ENCODE peak calls at places on chromosomes 12 and 14, in four cellular contexts. Q is CD8-positive, alpha-beta T cell; F is gastrocnemius medialis; R is fibroblast of lung. N is an unnamed sample. For H3K4me1, the result is how much of the 10 kb centered on the place peaks cover.

GRCh38 chr12:75892779-75893408 is 138.7 kb downstream of the PHLDA1 start:
- DNase-seq in Q (no peak), F (no peak), R (peak), N (no peak)

GRCh38 chr12:77946541-77947021 is 115.9 kb downstream of the NAV3 start:
- DNase-seq in F (no peak), Q (no peak), R (peak), N (no peak)

GRCh38 chr12:101181776-101182175 is 28.3 kb downstream of the SLC5A8 start:
- DNase-seq in Q (no peak), R (peak), F (no peak), N (no peak)

GRCh38 chr14:72558721-72559120 is 335.2 kb downstream of the DPF3 start:
- DNase-seq in Q (no peak), R (peak), F (no peak), N (no peak)

GRCh38 chr12:106258226-106258625 is 10.4 kb upstream of the CKAP4 start:
- DNase-seq in R (no peak), Q (no peak), F (no peak), N (no peak)

GRCh38 chr14:94771191-94771905 is 1.4 kb upstream of the GSC start:
- DNase-seq in R (no peak), Q (no peak), F (no peak), N (no peak)

GRCh38 chr12:108483213-108483920 is 31.7 kb upstream of the FICD start:
- DNase-seq in F (no peak), R (no peak), Q (no peak), N (no peak)

GRCh38 chr12:110355080-110355479 is 48.4 kb downstream of the ANAPC7 start:
- DNase-seq in R (peak), F (no peak), Q (peak), N (peak)

GRCh38 chr14:106790189-106791036 is 1264.0 kb downstream of the TMEM121 start:
- DNase-seq in F (no peak), R (no peak), Q (peak), N (peak)

GRCh38 chr12:5576011-5576410 is 144.1 kb downstream of the NTF3 start:
- DNase-seq in Q (no peak), F (no peak), R (no peak), N (no peak)

GRCh38 chr12:65171870-65172269 is 2.5 kb downstream of the LEMD3 start:
- DNase-seq in F (no peak), Q (no peak), R (no peak), N (no peak)

GRCh38 chr12:116863275-116863767 is 17.9 kb downstream of the HRK start:
- DNase-seq in Q (no peak), F (no peak), R (peak), N (peak)

GRCh38 chr14:24904533-24904932 is 145.4 kb downstream of the STXBP6 start:
- DNase-seq in F (no peak), R (no peak), Q (no peak), N (no peak)

GRCh38 chr12:2283910-2284309 is 231.1 kb downstream of the CACNA1C start:
- DNase-seq in F (no peak), Q (no peak), R (peak), N (no peak)

GRCh38 chr12:2284321-2284813 is 231.6 kb downstream of the CACNA1C start:
- DNase-seq in F (no peak), R (peak), Q (no peak), N (no peak)

GRCh38 chr12:2286051-2286450 is 233.3 kb downstream of the CACNA1C start:
- DNase-seq in R (no peak), Q (no peak), F (no peak), N (no peak)

GRCh38 chr12:2285462-2285861 is 232.7 kb downstream of the CACNA1C start:
- DNase-seq in R (no peak), F (no peak), Q (no peak), N (no peak)

GRCh38 chr12:2284857-2285256 is 232.1 kb downstream of the CACNA1C start:
- DNase-seq in Q (peak), R (peak), F (no peak), N (peak)
- TF ChIP-seq CTCF in Q (no peak), R (peak), F (no peak), N (no peak)

DNA sequence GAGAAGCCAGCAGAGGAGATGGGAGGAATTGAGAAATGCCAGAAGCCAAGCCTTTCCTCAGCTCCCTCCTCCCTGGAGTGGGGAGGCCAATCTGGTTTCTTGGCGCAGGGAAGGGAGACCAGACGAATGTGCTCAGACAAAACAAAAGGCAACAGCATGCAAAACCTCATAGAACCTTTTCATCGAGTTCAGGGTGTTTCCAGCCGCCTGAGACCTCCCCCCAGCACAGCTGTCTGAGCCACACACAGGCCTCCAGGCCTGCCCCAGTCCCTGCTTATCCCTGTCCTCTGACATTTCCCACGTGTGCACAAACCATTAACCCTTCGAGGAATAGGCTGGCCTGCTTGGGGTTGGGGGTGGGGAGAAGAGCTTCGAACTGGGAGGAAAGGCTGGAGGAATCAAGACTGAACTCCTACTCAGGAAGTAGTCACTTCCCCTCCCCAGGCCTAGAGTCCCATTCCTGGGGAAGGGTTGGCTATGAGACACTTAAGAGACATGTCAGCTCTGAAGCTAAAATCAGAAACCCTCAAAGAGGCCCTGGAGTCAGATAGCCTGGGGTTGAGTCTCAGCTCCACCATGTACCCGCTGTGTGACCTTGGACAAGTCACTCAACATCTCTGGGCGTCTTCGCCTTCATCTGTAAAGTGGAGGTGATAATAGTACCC is 10.7 kb downstream of the TBX3 start:
- DNase-seq in F (no peak), R (peak), Q (no peak), N (no peak)
- H3K4me1 ChIP-seq in F (under half), R (under half), Q (under half), N (under half)

GRCh38 chr12:111482464-111482863 is 76.7 kb downstream of the SH2B3 start:
- DNase-seq in R (no peak), Q (no peak), F (no peak), N (no peak)
- TF ChIP-seq CTCF in R (no peak), Q (peak), F (no peak), N (no peak)

GRCh38 chr12:16530268-16530865 is 75.6 kb downstream of the LMO3 start:
- DNase-seq in R (no peak), Q (no peak), F (no peak), N (no peak)
- H3K4me1 ChIP-seq in R (under half), Q (under half), F (under half), N (under half)

GRCh38 chr14:77544571-77544970 is 46.0 kb upstream of the ISM2 start:
- DNase-seq in Q (no peak), F (no peak), R (no peak), N (no peak)
- TF ChIP-seq CTCF in Q (no peak), F (no peak), R (no peak), N (no peak)

DNA sequence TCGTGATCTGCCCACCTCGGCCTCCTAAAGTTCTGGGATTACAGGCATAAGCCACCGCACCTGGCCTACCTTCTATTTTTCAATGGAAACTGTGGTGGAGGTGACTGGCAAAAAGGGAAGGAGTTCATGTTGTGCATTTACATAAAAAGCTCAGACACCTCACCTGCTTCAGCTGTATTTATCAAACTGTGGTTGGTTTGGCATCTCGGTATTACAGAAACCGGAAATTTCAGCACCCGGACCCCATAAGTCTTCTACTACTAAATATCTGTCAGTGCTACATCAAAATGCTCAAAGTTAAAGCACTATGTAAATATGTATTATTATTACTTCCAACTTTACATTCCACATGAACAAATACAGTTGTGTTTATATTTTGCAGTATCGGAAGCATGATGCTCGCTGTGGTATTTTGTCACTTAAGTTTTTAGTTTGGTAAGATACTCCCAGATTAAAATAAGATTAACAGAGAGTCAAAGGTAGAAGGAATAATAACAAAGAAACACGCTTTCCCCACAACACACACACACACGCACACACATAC is 95.4 kb downstream of the ITPR2 start:
- DNase-seq in F (no peak), R (no peak), Q (no peak), N (no peak)
- H3K4me1 ChIP-seq in F (under half), R (under half), Q (under half), N (under half)

DNA sequence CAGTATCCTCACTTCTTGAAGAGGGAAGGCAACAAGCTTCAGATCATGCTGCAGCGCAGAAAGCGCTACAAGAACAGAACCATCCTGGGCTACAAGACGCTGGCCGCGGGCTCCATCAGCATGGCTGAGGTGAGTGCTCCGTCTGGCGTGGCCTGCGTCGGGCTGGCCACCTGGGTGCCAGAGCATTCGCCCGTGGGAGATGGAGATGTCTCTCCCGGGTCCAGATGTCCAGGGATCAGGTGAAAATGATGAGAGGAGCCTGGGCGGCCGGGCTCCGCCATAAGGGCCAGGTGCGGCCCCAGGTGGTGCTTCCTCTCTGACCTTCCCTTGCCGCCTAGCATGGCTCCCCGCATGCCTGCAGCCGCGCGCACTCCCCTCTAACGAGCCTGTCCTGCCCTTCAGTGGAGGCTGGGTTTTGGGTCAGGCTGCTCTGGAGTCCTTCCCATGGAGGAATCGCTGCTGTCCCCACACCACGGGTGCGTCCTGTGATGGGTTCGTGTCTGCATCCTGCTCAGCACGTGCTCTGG is 40.6 kb downstream of the PACS2 start:
- DNase-seq in R (no peak), Q (no peak), F (no peak), N (no peak)
- TF ChIP-seq CTCF in R (no peak), Q (no peak), F (no peak), N (no peak)

DNA sequence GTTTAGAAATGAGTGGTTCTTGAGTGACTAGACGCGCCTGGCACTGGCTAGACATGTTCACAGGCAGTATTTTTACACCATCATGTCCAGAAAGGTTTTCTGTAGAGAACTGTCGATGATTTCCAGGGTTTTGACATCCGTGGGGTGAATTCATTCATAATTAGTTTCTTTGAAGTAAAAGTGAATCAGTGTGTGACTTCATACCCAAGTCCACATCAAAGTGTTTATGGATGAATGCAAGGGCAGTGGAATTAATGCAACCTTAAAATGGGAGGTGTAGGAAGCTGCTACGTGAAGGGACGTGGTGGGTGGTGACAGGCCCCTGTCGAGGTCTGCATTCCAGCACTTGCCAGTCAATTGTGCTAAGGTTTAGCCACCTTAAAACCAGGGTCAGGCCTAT is 38.4 kb upstream of the ELK3 start:
- DNase-seq in R (no peak), Q (no peak), F (no peak), N (no peak)
- H3K4me1 ChIP-seq in R (under half), Q (under half), F (under half), N (under half)

DNA sequence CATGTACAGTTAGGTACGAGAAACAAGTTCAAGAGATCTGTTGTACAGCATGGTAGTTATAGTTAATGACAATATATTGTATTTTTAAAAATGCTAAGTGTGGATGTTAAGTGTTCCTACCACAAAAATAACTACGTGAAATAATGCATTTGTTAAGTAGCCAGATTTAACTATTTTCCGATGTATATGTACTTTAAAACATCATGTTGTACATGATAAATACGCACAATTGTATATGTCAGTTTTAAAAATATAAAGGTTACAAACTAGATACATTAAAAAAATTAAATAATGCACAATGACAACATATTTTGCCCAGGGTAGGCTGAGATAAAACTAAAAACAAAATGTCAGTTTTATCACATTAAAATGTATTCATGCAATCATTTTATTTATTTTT is 285.1 kb upstream of the DCN start:
- DNase-seq in Q (no peak), R (no peak), F (no peak), N (no peak)
- TF ChIP-seq CTCF in Q (no peak), R (no peak), F (no peak), N (no peak)

N was measured in mucosa of descending colon.